ENCODE peak calls at places on chromosomes 2 and 18, in four cellular contexts. One of them, this sample, is unnamed.

GRCh38 chr2:639703-640102 is 37.5 kb downstream of the TMEM18 start:
- DNase-seq in right lobe of liver: no peak
- DNase-seq in GM12878: no peak
- DNase-seq in cardiac muscle cell: no peak
- DNase-seq in this sample: no peak

GRCh38 chr2:57330447-57330846 is 716.2 kb upstream of the VRK2 start:
- DNase-seq in right lobe of liver: no peak
- DNase-seq in GM12878: no peak
- DNase-seq in cardiac muscle cell: no peak
- DNase-seq in this sample: no peak

GRCh38 chr2:215654177-215654850 is 218.4 kb upstream of the FN1 start:
- DNase-seq in right lobe of liver: no peak
- DNase-seq in GM12878: no peak
- DNase-seq in cardiac muscle cell: peak; percentile 77
- DNase-seq in this sample: no peak

GRCh38 chr18:23563377-23564043 is 22.8 kb downstream of the NPC1 start:
- DNase-seq in right lobe of liver: no peak
- DNase-seq in GM12878: no peak
- DNase-seq in cardiac muscle cell: peak; percentile 50
- DNase-seq in this sample: no peak

GRCh38 chr18:64639536-64639935 is 490.6 kb upstream of the LINC00305 start:
- DNase-seq in right lobe of liver: no peak
- DNase-seq in GM12878: no peak
- DNase-seq in cardiac muscle cell: no peak
- DNase-seq in this sample: no peak

GRCh38 chr2:119451336-119452050 is 19.8 kb downstream of the TMEM37 start:
- DNase-seq in right lobe of liver: no peak
- DNase-seq in GM12878: no peak
- DNase-seq in cardiac muscle cell: no peak
- DNase-seq in this sample: no peak

GRCh38 chr2:214203199-214203598 is 207.7 kb upstream of the VWC2L start:
- DNase-seq in right lobe of liver: no peak
- DNase-seq in GM12878: no peak
- DNase-seq in cardiac muscle cell: no peak
- DNase-seq in this sample: no peak

GRCh38 chr2:223884399-223884798 is 47.0 kb upstream of the AP1S3 start:
- DNase-seq in right lobe of liver: no peak
- DNase-seq in GM12878: peak; percentile 47
- DNase-seq in cardiac muscle cell: no peak
- DNase-seq in this sample: no peak

GRCh38 chr18:42736074-42736473 is 379.4 kb downstream of the RIT2 start:
- DNase-seq in right lobe of liver: no peak
- DNase-seq in GM12878: no peak
- DNase-seq in cardiac muscle cell: no peak
- DNase-seq in this sample: no peak

GRCh38 chr18:42734520-42734919 is 381.0 kb downstream of the RIT2 start:
- DNase-seq in right lobe of liver: no peak
- DNase-seq in GM12878: no peak
- DNase-seq in cardiac muscle cell: no peak
- DNase-seq in this sample: no peak

GRCh38 chr18:42730272-42730671 is 385.2 kb downstream of the RIT2 start:
- DNase-seq in right lobe of liver: no peak
- DNase-seq in GM12878: no peak
- DNase-seq in cardiac muscle cell: no peak
- DNase-seq in this sample: no peak
- TF ChIP-seq CTCF in right lobe of liver: no peak
- TF ChIP-seq CTCF in GM12878: no peak
- TF ChIP-seq CTCF in cardiac muscle cell: no peak
- TF ChIP-seq CTCF in this sample: no peak

GRCh38 chr2:60526623-60527022 is 26.8 kb downstream of the BCL11A start:
- DNase-seq in right lobe of liver: no peak
- DNase-seq in GM12878: no peak
- DNase-seq in cardiac muscle cell: no peak
- DNase-seq in this sample: no peak

GRCh38 chr2:60528366-60528765 is 25.1 kb downstream of the BCL11A start:
- DNase-seq in right lobe of liver: no peak
- DNase-seq in GM12878: no peak
- DNase-seq in cardiac muscle cell: no peak
- DNase-seq in this sample: no peak

GRCh38 chr2:60527762-60528161 is 25.7 kb downstream of the BCL11A start:
- DNase-seq in right lobe of liver: no peak
- DNase-seq in GM12878: no peak
- DNase-seq in cardiac muscle cell: no peak
- DNase-seq in this sample: no peak

GRCh38 chr2:60523987-60524386 is 29.5 kb downstream of the BCL11A start:
- DNase-seq in right lobe of liver: no peak
- DNase-seq in GM12878: no peak
- DNase-seq in cardiac muscle cell: no peak
- DNase-seq in this sample: no peak

GRCh38 chr2:60525859-60526258 is 27.6 kb downstream of the BCL11A start:
- DNase-seq in right lobe of liver: no peak
- DNase-seq in GM12878: no peak
- DNase-seq in cardiac muscle cell: no peak
- DNase-seq in this sample: no peak
- H3K4me1 ChIP-seq in right lobe of liver: no peaks in the 10 kb centered on the region
- H3K4me1 ChIP-seq in GM12878: peaks cover 39% of the 10 kb centered on the region
- H3K4me1 ChIP-seq in cardiac muscle cell: peaks cover 28% of the 10 kb centered on the region
- H3K4me1 ChIP-seq in this sample: peaks cover 10% of the 10 kb centered on the region

GRCh38 chr2:197200657-197201056 is 109.9 kb downstream of the ANKRD44 start:
- DNase-seq in right lobe of liver: no peak
- DNase-seq in GM12878: no peak
- DNase-seq in cardiac muscle cell: no peak
- DNase-seq in this sample: no peak
- H3K4me3 ChIP-seq in right lobe of liver: no peak overlapping the region
- H3K4me3 ChIP-seq in GM12878: no peak overlapping the region
- H3K4me3 ChIP-seq in cardiac muscle cell: no peak overlapping the region
- H3K4me3 ChIP-seq in this sample: no peak overlapping the region

GRCh38 chr2:218583983-218584850 is 15.6 kb downstream of the CNOT9 start:
- DNase-seq in right lobe of liver: no peak
- DNase-seq in GM12878: no peak
- DNase-seq in cardiac muscle cell: no peak
- DNase-seq in this sample: no peak
- TF ChIP-seq CTCF in right lobe of liver: no peak
- TF ChIP-seq CTCF in GM12878: no peak
- TF ChIP-seq CTCF in cardiac muscle cell: no peak
- TF ChIP-seq CTCF in this sample: no peak

GRCh38 chr2:239393941-239394340 is 6.9 kb downstream of the HDAC4 start:
- DNase-seq in right lobe of liver: no peak
- DNase-seq in GM12878: no peak
- DNase-seq in cardiac muscle cell: peak; percentile 23
- DNase-seq in this sample: no peak

GRCh38 chr2:239393401-239393940 is 7.3 kb downstream of the HDAC4 start:
- DNase-seq in right lobe of liver: peak; percentile 43
- DNase-seq in GM12878: no peak
- DNase-seq in cardiac muscle cell: peak; percentile 33
- DNase-seq in this sample: peak; percentile 57

GRCh38 chr2:239394978-239395377 is 5.8 kb downstream of the HDAC4 start:
- DNase-seq in right lobe of liver: no peak
- DNase-seq in GM12878: no peak
- DNase-seq in cardiac muscle cell: no peak
- DNase-seq in this sample: no peak

GRCh38 chr2:239395524-239395923 is 5.3 kb downstream of the HDAC4 start:
- DNase-seq in right lobe of liver: no peak
- DNase-seq in GM12878: no peak
- DNase-seq in cardiac muscle cell: no peak
- DNase-seq in this sample: peak; percentile 25

DNA sequence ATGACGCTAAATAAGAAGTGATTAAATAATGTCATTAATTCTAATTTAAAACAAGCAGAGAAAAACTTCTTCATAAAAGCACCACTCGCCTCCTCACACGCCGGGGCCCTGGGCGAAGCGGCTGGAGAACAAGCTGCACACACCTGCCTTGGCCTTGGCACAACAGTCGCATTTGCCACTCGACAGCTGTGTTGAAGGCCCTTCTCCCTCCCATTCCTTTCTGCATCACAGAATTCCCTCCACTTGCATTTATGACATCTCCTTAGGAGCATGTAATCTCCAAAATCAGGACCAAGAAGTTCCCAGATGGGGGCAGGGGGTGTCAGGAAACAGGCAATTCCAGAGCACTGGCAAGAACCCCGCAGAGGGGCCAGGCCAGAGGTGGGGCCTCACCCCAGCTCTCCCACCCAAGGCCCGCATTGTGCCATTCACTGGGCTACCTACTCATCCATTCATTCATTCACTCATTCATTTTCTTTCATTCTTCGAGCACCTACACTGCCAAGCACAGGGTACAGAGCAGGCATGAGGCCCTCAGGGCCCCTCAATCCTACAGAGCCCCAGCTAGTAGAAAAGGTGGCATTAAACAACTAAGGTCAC is 6.4 kb downstream of the HDAC4 start:
- DNase-seq in right lobe of liver: no peak
- DNase-seq in GM12878: no peak
- DNase-seq in cardiac muscle cell: no peak
- DNase-seq in this sample: peak; percentile 39
- H3K4me1 ChIP-seq in right lobe of liver: peaks cover 10% of the 10 kb centered on the region
- H3K4me1 ChIP-seq in GM12878: peaks cover 1% of the 10 kb centered on the region
- H3K4me1 ChIP-seq in cardiac muscle cell: peaks cover 29% of the 10 kb centered on the region
- H3K4me1 ChIP-seq in this sample: no peaks in the 10 kb centered on the region

DNA sequence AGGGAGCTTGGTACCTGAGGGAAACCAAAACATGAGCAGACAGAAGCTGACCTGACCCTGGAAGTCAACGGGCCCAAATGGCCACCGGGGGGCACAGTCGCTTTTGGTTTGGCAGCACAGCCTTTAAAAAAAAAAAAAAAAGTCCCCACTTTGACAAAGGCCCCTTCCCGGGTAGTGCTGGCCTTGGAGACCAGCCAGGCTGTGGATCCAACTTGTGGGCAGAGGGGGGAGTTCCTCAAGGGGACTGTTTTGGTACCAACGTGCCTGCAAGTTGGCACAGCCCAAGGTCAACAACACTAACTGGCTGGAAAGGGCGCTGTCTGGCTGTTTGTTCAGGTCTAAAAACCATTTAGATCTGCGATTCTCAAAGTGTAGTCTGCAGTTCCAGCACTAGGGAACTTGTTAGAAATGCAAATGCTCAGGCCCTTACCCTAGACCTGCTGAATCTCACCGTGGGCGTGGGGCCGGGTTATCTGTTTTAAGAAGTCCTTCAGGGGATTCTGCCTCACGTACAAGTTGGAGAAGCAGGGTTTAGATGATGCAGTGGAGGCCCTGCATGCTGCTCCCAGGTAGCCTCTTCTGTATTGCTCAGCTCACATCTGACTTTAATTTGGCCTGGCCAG is 83.0 kb downstream of the LPIN1 start:
- DNase-seq in right lobe of liver: peak; percentile 70
- DNase-seq in GM12878: peak; percentile 51
- DNase-seq in cardiac muscle cell: peak; percentile 62
- DNase-seq in this sample: peak; percentile 83
- H3K4me3 ChIP-seq in right lobe of liver: no peak overlapping the region
- H3K4me3 ChIP-seq in GM12878: peak overlapping the region; percentile 38
- H3K4me3 ChIP-seq in cardiac muscle cell: no peak overlapping the region
- H3K4me3 ChIP-seq in this sample: peak overlapping the region; percentile 12

DNA sequence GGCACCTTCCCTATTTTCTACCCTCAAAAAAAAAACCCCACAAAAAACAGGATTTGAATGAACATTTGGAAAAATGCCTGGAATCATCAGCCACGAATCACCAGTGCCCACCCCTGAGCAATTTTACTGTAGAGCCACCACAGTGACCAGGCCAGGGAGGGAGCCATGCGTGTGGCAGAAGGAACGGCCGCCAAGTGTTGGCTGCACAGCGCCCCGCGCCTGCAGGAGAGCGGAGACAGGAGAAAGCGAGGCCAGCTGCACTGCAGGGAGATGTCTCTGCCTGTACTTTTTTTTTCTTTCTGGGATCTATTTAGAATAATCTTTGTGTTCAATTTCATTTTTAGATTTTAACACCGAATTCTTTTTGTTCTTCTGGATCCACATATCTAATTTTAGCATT is 269.3 kb upstream of the RAB12 start:
- DNase-seq in right lobe of liver: no peak
- DNase-seq in GM12878: no peak
- DNase-seq in cardiac muscle cell: no peak
- DNase-seq in this sample: no peak
- TF ChIP-seq CTCF in right lobe of liver: no peak
- TF ChIP-seq CTCF in GM12878: no peak
- TF ChIP-seq CTCF in cardiac muscle cell: no peak
- TF ChIP-seq CTCF in this sample: no peak

GRCh38 chr2:85012431-85012830 is 41.5 kb downstream of the KCMF1 start:
- DNase-seq in right lobe of liver: no peak
- DNase-seq in GM12878: no peak
- DNase-seq in cardiac muscle cell: no peak
- DNase-seq in this sample: no peak
- H3K4me1 ChIP-seq in right lobe of liver: peaks cover under 1% of the 10 kb centered on the region
- H3K4me1 ChIP-seq in GM12878: peaks cover 32% of the 10 kb centered on the region
- H3K4me1 ChIP-seq in cardiac muscle cell: peaks cover 20% of the 10 kb centered on the region
- H3K4me1 ChIP-seq in this sample: no peaks in the 10 kb centered on the region